ENCODE peak calls at places on chromosomes 6 and 20, in nine cellular contexts. One of them, this sample, is unnamed. For H3K9me3, the result is how much of the 10 kb centered on the place peaks cover.

GRCh38 chr6:163667372-163668060 is 253.0 kb downstream of the QKI start:
- DNase-seq in heart left ventricle: peak
- DNase-seq in A549: no peak
- DNase-seq in tibial nerve: peak
- DNase-seq in spleen: peak
- DNase-seq in esophagus muscularis mucosa: no peak
- DNase-seq in esophagus squamous epithelium: no peak
- DNase-seq in HCT116: no peak
- DNase-seq in ovary: no peak
- DNase-seq in this sample: peak

GRCh38 chr6:33843696-33844121 is 39.9 kb upstream of the MLN start:
- DNase-seq in heart left ventricle: no peak
- DNase-seq in A549: no peak
- DNase-seq in tibial nerve: no peak
- DNase-seq in spleen: no peak
- DNase-seq in esophagus muscularis mucosa: no peak
- DNase-seq in esophagus squamous epithelium: no peak
- DNase-seq in HCT116: no peak
- DNase-seq in ovary: no peak
- DNase-seq in this sample: no peak

GRCh38 chr20:34701405-34702085 is 2.6 kb upstream of the TP53INP2 start:
- DNase-seq in heart left ventricle: no peak
- DNase-seq in A549: no peak
- DNase-seq in tibial nerve: no peak
- DNase-seq in spleen: no peak
- DNase-seq in esophagus muscularis mucosa: no peak
- DNase-seq in esophagus squamous epithelium: no peak
- DNase-seq in HCT116: no peak
- DNase-seq in ovary: no peak
- DNase-seq in this sample: no peak

GRCh38 chr20:2865630-2866029 is 7.7 kb upstream of the PTPRA start:
- DNase-seq in heart left ventricle: no peak
- DNase-seq in A549: no peak
- DNase-seq in tibial nerve: no peak
- DNase-seq in spleen: no peak
- DNase-seq in esophagus muscularis mucosa: no peak
- DNase-seq in esophagus squamous epithelium: no peak
- DNase-seq in HCT116: no peak
- DNase-seq in ovary: no peak
- DNase-seq in this sample: no peak

GRCh38 chr6:34922177-34922663 is 33.2 kb downstream of the ANKS1A start:
- DNase-seq in heart left ventricle: no peak
- DNase-seq in A549: no peak
- DNase-seq in tibial nerve: no peak
- DNase-seq in spleen: no peak
- DNase-seq in esophagus muscularis mucosa: no peak
- DNase-seq in esophagus squamous epithelium: no peak
- DNase-seq in HCT116: no peak
- DNase-seq in ovary: no peak
- DNase-seq in this sample: no peak

GRCh38 chr20:44552039-44552438 is 30.2 kb upstream of the SERINC3 start:
- DNase-seq in heart left ventricle: no peak
- DNase-seq in A549: no peak
- DNase-seq in tibial nerve: no peak
- DNase-seq in spleen: no peak
- DNase-seq in esophagus muscularis mucosa: no peak
- DNase-seq in esophagus squamous epithelium: no peak
- DNase-seq in HCT116: no peak
- DNase-seq in ovary: no peak
- DNase-seq in this sample: no peak

GRCh38 chr20:50543326-50543725 is 33.1 kb downstream of the PTPN1 start:
- DNase-seq in heart left ventricle: no peak
- DNase-seq in A549: no peak
- DNase-seq in tibial nerve: no peak
- DNase-seq in spleen: no peak
- DNase-seq in esophagus muscularis mucosa: no peak
- DNase-seq in esophagus squamous epithelium: no peak
- DNase-seq in HCT116: no peak
- DNase-seq in ovary: no peak
- DNase-seq in this sample: no peak

GRCh38 chr6:122628714-122629113 is 18.5 kb downstream of the PKIB start:
- DNase-seq in heart left ventricle: no peak
- DNase-seq in A549: no peak
- DNase-seq in tibial nerve: no peak
- DNase-seq in spleen: no peak
- DNase-seq in esophagus muscularis mucosa: no peak
- DNase-seq in esophagus squamous epithelium: no peak
- DNase-seq in HCT116: no peak
- DNase-seq in ovary: no peak
- DNase-seq in this sample: no peak

GRCh38 chr6:169971171-169971861 is 219.9 kb downstream of the ERMARD start:
- DNase-seq in heart left ventricle: no peak
- DNase-seq in A549: no peak
- DNase-seq in tibial nerve: no peak
- DNase-seq in spleen: peak
- DNase-seq in esophagus muscularis mucosa: no peak
- DNase-seq in esophagus squamous epithelium: no peak
- DNase-seq in HCT116: no peak
- DNase-seq in ovary: peak
- DNase-seq in this sample: peak

GRCh38 chr6:37033255-37033654 is 27.8 kb downstream of the FGD2 start:
- DNase-seq in heart left ventricle: no peak
- DNase-seq in A549: no peak
- DNase-seq in tibial nerve: no peak
- DNase-seq in spleen: no peak
- DNase-seq in esophagus muscularis mucosa: no peak
- DNase-seq in esophagus squamous epithelium: no peak
- DNase-seq in HCT116: no peak
- DNase-seq in ovary: no peak
- DNase-seq in this sample: no peak

GRCh38 chr6:27176096-27176495 is 71.4 kb upstream of the PRSS16 start:
- DNase-seq in heart left ventricle: no peak
- DNase-seq in A549: no peak
- DNase-seq in tibial nerve: no peak
- DNase-seq in spleen: no peak
- DNase-seq in esophagus muscularis mucosa: no peak
- DNase-seq in esophagus squamous epithelium: no peak
- DNase-seq in HCT116: no peak
- DNase-seq in ovary: no peak
- DNase-seq in this sample: no peak

GRCh38 chr6:35051393-35051792 is 89.7 kb downstream of the TCP11 start:
- DNase-seq in heart left ventricle: no peak
- DNase-seq in A549: no peak
- DNase-seq in tibial nerve: no peak
- DNase-seq in spleen: no peak
- DNase-seq in esophagus muscularis mucosa: no peak
- DNase-seq in esophagus squamous epithelium: no peak
- DNase-seq in HCT116: no peak
- DNase-seq in ovary: no peak
- DNase-seq in this sample: no peak

GRCh38 chr6:10237284-10238043 is 177.4 kb downstream of the TFAP2A start:
- DNase-seq in heart left ventricle: no peak
- DNase-seq in A549: peak
- DNase-seq in tibial nerve: no peak
- DNase-seq in spleen: no peak
- DNase-seq in esophagus muscularis mucosa: no peak
- DNase-seq in esophagus squamous epithelium: no peak
- DNase-seq in HCT116: peak
- DNase-seq in ovary: no peak
- DNase-seq in this sample: no peak

DNA sequence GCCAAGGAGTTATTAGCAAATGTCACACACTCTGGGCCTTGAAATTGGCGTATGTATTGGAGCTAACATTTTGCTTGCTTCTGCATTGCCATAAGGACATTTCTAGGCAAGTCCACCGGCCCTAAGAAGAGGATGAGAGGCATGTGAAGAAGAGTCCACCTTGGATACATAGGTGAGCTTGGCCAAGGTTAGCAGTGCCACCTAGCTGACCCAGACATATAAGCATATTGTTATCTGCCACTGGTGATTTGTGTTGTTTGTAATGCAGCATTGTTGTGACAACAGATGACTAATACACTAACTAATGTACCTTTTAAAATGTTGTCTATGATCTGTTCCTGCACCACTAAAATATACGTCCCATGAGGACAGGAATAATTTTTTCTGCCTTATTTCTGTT is 24.8 kb upstream of the HLA-DQA2 start:
- DNase-seq in heart left ventricle: no peak
- DNase-seq in A549: no peak
- DNase-seq in tibial nerve: no peak
- DNase-seq in spleen: no peak
- DNase-seq in esophagus muscularis mucosa: no peak
- DNase-seq in esophagus squamous epithelium: no peak
- DNase-seq in HCT116: no peak
- DNase-seq in ovary: no peak
- DNase-seq in this sample: no peak
- TF ChIP-seq CTCF in heart left ventricle: no peak
- TF ChIP-seq CTCF in A549: no peak
- TF ChIP-seq CTCF in tibial nerve: no peak
- TF ChIP-seq CTCF in spleen: no peak
- TF ChIP-seq CTCF in esophagus muscularis mucosa: no peak
- TF ChIP-seq CTCF in esophagus squamous epithelium: no peak
- TF ChIP-seq CTCF in HCT116: peak
- TF ChIP-seq CTCF in ovary: no peak
- TF ChIP-seq CTCF in this sample: no peak

GRCh38 chr20:64766-65322 is 22.6 kb upstream of the DEFB125 start:
- DNase-seq in heart left ventricle: no peak
- DNase-seq in A549: no peak
- DNase-seq in tibial nerve: no peak
- DNase-seq in spleen: no peak
- DNase-seq in esophagus muscularis mucosa: no peak
- DNase-seq in esophagus squamous epithelium: no peak
- DNase-seq in HCT116: no peak
- DNase-seq in ovary: no peak
- DNase-seq in this sample: no peak
- H3K9me3 ChIP-seq in heart left ventricle: under half
- H3K9me3 ChIP-seq in A549: under half
- H3K9me3 ChIP-seq in tibial nerve: under half
- H3K9me3 ChIP-seq in spleen: under half
- H3K9me3 ChIP-seq in esophagus muscularis mucosa: under half
- H3K9me3 ChIP-seq in esophagus squamous epithelium: under half
- H3K9me3 ChIP-seq in HCT116: under half
- H3K9me3 ChIP-seq in ovary: under half
- H3K9me3 ChIP-seq in this sample: under half

GRCh38 chr20:53581444-53582311 is 12.0 kb downstream of the ZNF217 start:
- DNase-seq in heart left ventricle: no peak
- DNase-seq in A549: no peak
- DNase-seq in tibial nerve: no peak
- DNase-seq in spleen: peak
- DNase-seq in esophagus muscularis mucosa: no peak
- DNase-seq in esophagus squamous epithelium: no peak
- DNase-seq in HCT116: no peak
- DNase-seq in ovary: no peak
- DNase-seq in this sample: peak
- TF ChIP-seq POLR2A in heart left ventricle: no peak
- TF ChIP-seq POLR2A in A549: no peak
- TF ChIP-seq POLR2A in tibial nerve: no peak
- TF ChIP-seq POLR2A in spleen: no peak
- TF ChIP-seq POLR2A in esophagus muscularis mucosa: no peak
- TF ChIP-seq POLR2A in esophagus squamous epithelium: peak
- TF ChIP-seq POLR2A in HCT116: no peak
- TF ChIP-seq POLR2A in ovary: no peak
- TF ChIP-seq POLR2A in this sample: no peak

DNA sequence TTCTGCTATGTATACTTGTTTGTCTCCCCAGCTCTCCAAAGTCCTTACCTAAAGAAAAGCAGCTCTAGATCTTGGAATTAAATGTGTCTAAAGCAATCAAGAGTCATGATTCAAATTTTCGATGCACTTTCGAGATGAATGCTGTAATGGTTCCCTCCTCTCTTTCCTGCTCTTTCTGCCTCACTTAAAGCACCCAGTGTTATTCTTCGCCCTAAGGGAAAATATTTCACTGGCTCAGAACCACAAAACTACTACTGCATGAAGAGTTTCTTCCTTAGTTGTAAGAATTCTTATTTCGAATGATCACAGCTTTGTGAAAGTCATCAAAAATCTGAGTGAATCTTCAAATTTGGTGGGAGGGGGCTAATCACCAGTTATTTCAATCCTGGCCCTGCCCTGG is 41.5 kb downstream of the LYRM4 start:
- DNase-seq in heart left ventricle: no peak
- DNase-seq in A549: no peak
- DNase-seq in tibial nerve: no peak
- DNase-seq in spleen: no peak
- DNase-seq in esophagus muscularis mucosa: no peak
- DNase-seq in esophagus squamous epithelium: no peak
- DNase-seq in HCT116: no peak
- DNase-seq in ovary: no peak
- DNase-seq in this sample: no peak
- TF ChIP-seq CTCF in heart left ventricle: no peak
- TF ChIP-seq CTCF in A549: no peak
- TF ChIP-seq CTCF in tibial nerve: no peak
- TF ChIP-seq CTCF in spleen: no peak
- TF ChIP-seq CTCF in esophagus muscularis mucosa: no peak
- TF ChIP-seq CTCF in esophagus squamous epithelium: no peak
- TF ChIP-seq CTCF in HCT116: no peak
- TF ChIP-seq CTCF in ovary: no peak
- TF ChIP-seq CTCF in this sample: no peak

DNA sequence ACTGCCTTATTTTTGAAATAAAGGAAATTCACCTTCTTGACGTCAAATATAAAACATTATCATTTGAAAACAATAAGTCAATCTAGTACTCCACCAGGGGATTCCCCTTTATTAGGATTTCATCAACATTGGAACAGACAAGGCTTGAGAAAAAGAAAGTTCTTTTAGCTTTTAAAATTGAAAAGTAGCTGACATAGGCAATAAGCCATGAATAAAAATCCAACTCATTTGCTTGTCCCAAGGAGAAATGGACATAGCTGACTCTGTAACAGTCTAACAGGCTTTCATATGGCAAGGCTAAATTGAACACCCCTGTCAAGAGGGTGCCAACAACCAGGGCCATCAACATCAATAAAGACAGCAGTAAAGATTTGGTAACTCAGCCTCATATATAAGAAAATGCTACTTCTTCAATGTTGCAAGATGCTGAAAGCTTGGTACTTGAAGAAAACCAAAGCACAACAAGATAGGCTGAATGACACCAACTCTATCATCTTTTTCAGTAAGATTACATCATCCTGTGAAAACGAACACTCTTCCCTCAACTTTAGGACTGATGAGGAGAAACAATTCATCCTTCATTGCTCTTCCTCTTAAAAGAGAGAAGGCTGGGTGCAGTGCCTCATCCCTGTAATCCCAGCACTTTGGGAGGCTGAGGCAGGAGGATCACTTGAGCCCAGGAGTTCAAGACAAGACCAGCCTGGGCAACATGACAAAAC is 120.9 kb upstream of the PRDM1 start:
- DNase-seq in heart left ventricle: no peak
- DNase-seq in A549: no peak
- DNase-seq in tibial nerve: no peak
- DNase-seq in spleen: no peak
- DNase-seq in esophagus muscularis mucosa: no peak
- DNase-seq in esophagus squamous epithelium: no peak
- DNase-seq in HCT116: no peak
- DNase-seq in ovary: no peak
- DNase-seq in this sample: no peak
- H3K9me3 ChIP-seq in heart left ventricle: under half
- H3K9me3 ChIP-seq in A549: under half
- H3K9me3 ChIP-seq in tibial nerve: under half
- H3K9me3 ChIP-seq in spleen: under half
- H3K9me3 ChIP-seq in esophagus muscularis mucosa: under half
- H3K9me3 ChIP-seq in esophagus squamous epithelium: under half
- H3K9me3 ChIP-seq in HCT116: under half
- H3K9me3 ChIP-seq in ovary: under half
- H3K9me3 ChIP-seq in this sample: under half